ENCODE peak calls at places on chromosomes 2 and 18, in seven cellular contexts. O, E, U, D, Z, M and R are unnamed samples.
A peak's percentile ranks its signal among the peaks of the same experiment; 100 is the strongest.

GRCh38 chr2:229725716-229726346 is 11.5 kb upstream of the DNER start:
- DNase-seq in U (no peak), E (no peak), O (no peak), Z (no peak), M (peak; percentile 4), D (peak; percentile 61), R (no peak)

GRCh38 chr18:68826111-68826510 is 28.2 kb downstream of the CCDC102B start:
- DNase-seq in Z (no peak), D (no peak), U (no peak), M (no peak), O (no peak), E (no peak), R (no peak)

GRCh38 chr2:121128741-121129659 is 156.0 kb downstream of the TFCP2L1 start:
- DNase-seq in E (no peak), M (no peak), O (no peak), D (peak; percentile 32), U (no peak), Z (no peak), R (peak; percentile 7)

GRCh38 chr2:192202373-192202772 is 7.6 kb upstream of the TMEFF2 start:
- DNase-seq in D (no peak), E (no peak), Z (no peak), M (no peak), O (no peak), U (no peak), R (no peak)

GRCh38 chr2:230691005-230691647 is 21.5 kb upstream of the CAB39 start:
- DNase-seq in M (no peak), Z (no peak), O (no peak), D (peak; percentile 64), E (peak; percentile 59), U (no peak), R (no peak)

GRCh38 chr2:224023188-224023587 is 15.9 kb downstream of the SERPINE2 start:
- DNase-seq in D (peak; percentile 78), M (no peak), Z (no peak), O (no peak), U (no peak), E (no peak), R (no peak)

GRCh38 chr2:138035597-138036217 is 71.4 kb downstream of the HNMT start:
- DNase-seq in U (no peak), M (no peak), E (no peak), Z (no peak), D (no peak), O (no peak), R (no peak)

GRCh38 chr2:105604938-105605337 is 139.8 kb upstream of the NCK2 start:
- DNase-seq in U (no peak), M (no peak), Z (no peak), D (peak; percentile 78), O (no peak), E (no peak), R (no peak)

GRCh38 chr18:26621161-26622026 is 73.0 kb upstream of the KCTD1 start:
- DNase-seq in M (no peak), U (no peak), Z (peak; percentile 26), E (peak; percentile 90), D (peak; percentile 30), O (no peak), R (peak; percentile 17)

GRCh38 chr2:38731684-38732221 is 19.4 kb downstream of the SRSF7 start:
- DNase-seq in M (no peak), U (no peak), E (no peak), D (no peak), O (no peak), Z (no peak), R (no peak)

GRCh38 chr2:18171191-18172139 is 293.0 kb downstream of the KCNS3 start:
- DNase-seq in O (no peak), Z (no peak), M (peak; percentile 10), D (peak; percentile 58), E (no peak), U (no peak), R (no peak)

GRCh38 chr2:11417946-11418585 is 47.9 kb downstream of the E2F6 start:
- DNase-seq in O (no peak), M (no peak), U (no peak), E (peak; percentile 24), Z (peak; percentile 11), D (no peak), R (peak; percentile 16)

GRCh38 chr18:58732471-58732870 is 61.2 kb downstream of the MALT1 start:
- DNase-seq in M (no peak), O (no peak), U (no peak), D (no peak), E (no peak), Z (no peak), R (no peak)

GRCh38 chr2:233756429-233757081 is 3.5 kb upstream of the UGT1A1 start:
- DNase-seq in M (no peak), U (no peak), Z (no peak), O (no peak), D (no peak), E (no peak), R (no peak)

GRCh38 chr2:189698020-189698887 is 23.8 kb downstream of the ANKAR start:
- DNase-seq in M (peak; percentile 38), Z (peak; percentile 19), D (no peak), E (no peak), U (no peak), O (peak; percentile 20), R (peak; percentile 66)

GRCh38 chr18:77138270-77138669 is 5.7 kb upstream of the MBP start:
- DNase-seq in E (no peak), O (no peak), M (no peak), D (peak; percentile 51), U (no peak), Z (no peak), R (no peak)

GRCh38 chr2:27799646-27800010 is 28.1 kb downstream of the MRPL33 start:
- DNase-seq in M (peak; percentile 71), U (no peak), D (peak; percentile 90), Z (no peak), E (no peak), O (no peak), R (no peak)

GRCh38 chr2:142082363-142082762 is 48.5 kb downstream of the LRP1B start:
- DNase-seq in E (no peak), Z (no peak), M (no peak), D (no peak), O (no peak), U (no peak), R (no peak)

GRCh38 chr18:6660334-6660733 is 69.2 kb upstream of the ARHGAP28 start:
- DNase-seq in E (no peak), U (no peak), D (no peak), Z (no peak), M (no peak), O (no peak), R (no peak)

GRCh38 chr18:56189615-56190014 is 448.8 kb downstream of the TXNL1 start:
- DNase-seq in D (no peak), O (no peak), Z (no peak), E (no peak), U (no peak), M (no peak), R (no peak)

GRCh38 chr2:220076734-220077133 is 449.3 kb downstream of the SLC4A3 start:
- DNase-seq in M (no peak), O (no peak), U (no peak), D (no peak), Z (no peak), E (no peak), R (no peak)

GRCh38 chr2:7060602-7061435 is 143.6 kb downstream of the RNF144A start:
- DNase-seq in Z (no peak), M (no peak), O (no peak), E (no peak), D (no peak), U (no peak), R (no peak)

GRCh38 chr2:172662099-172662498 is 73.5 kb upstream of the RAPGEF4 start:
- DNase-seq in O (no peak), E (no peak), U (no peak), Z (no peak), M (no peak), D (no peak), R (no peak)

GRCh38 chr2:11679491-11680130 is 9.6 kb upstream of the NTSR2 start:
- DNase-seq in O (no peak), M (no peak), Z (no peak), D (no peak), U (no peak), E (no peak), R (no peak)

GRCh38 chr18:9055185-9055584 is 47.3 kb upstream of the NDUFV2 start:
- DNase-seq in D (no peak), E (no peak), U (no peak), Z (no peak), M (peak; percentile 61), O (no peak), R (no peak)

GRCh38 chr2:219332542-219332941 is at the start of gene RESP18:
- DNase-seq in U (no peak), Z (no peak), E (peak; percentile 70), O (no peak), D (no peak), M (no peak), R (no peak)

GRCh38 chr2:9112079-9112721 is 94.4 kb upstream of the ASAP2 start:
- DNase-seq in O (no peak), U (no peak), M (peak; percentile 91), D (peak; percentile 97), Z (no peak), E (peak; percentile 94), R (no peak)

GRCh38 chr18:57437782-57438668 is 2.9 kb downstream of the ONECUT2 start:
- DNase-seq in Z (peak; percentile 45), U (no peak), E (peak; percentile 94), M (no peak), D (peak; percentile 72), O (no peak), R (no peak)

GRCh38 chr2:146927080-146927714 is 917.6 kb upstream of the ACVR2A start:
- DNase-seq in D (peak; percentile 37), O (no peak), Z (no peak), E (peak; percentile 90), M (no peak), U (no peak), R (no peak)